ENCODE peak calls at places on chromosomes 11 and 22, in six cellular contexts. One of them, this sample, is unnamed.

GRCh38 chr11:10556590-10556989 is 11.9 kb downstream of the LYVE1 start:
- DNase-seq in activated T-cell treated with anti-CD3 and anti-CD28 coated beads for 1 hour: no peak
- DNase-seq in H7: no peak
- DNase-seq in stimulated activated naive B cell treated with anti-CD40 and anti-IgM and Interleukin-4, amounts not matched to agents 10 μg/mL and 1 μg/mL and 100 μg/mL, for 72 hours: no peak
- DNase-seq in psoas muscle: no peak
- DNase-seq in AG09319: no peak
- DNase-seq in this sample: no peak

GRCh38 chr11:62108017-62108750 is 15.6 kb upstream of the INCENP start:
- DNase-seq in H7: peak; percentile 70
- DNase-seq in stimulated activated naive B cell treated with anti-CD40 and anti-IgM and Interleukin-4, amounts not matched to agents 10 μg/mL and 1 μg/mL and 100 μg/mL, for 72 hours: peak; percentile 18
- DNase-seq in activated T-cell treated with anti-CD3 and anti-CD28 coated beads for 1 hour: no peak
- DNase-seq in AG09319: peak; percentile 41
- DNase-seq in psoas muscle: no peak
- DNase-seq in this sample: peak; percentile 71

GRCh38 chr22:34886812-34887211 is 179.1 kb upstream of the ISX start:
- DNase-seq in stimulated activated naive B cell treated with anti-CD40 and anti-IgM and Interleukin-4, amounts not matched to agents 10 μg/mL and 1 μg/mL and 100 μg/mL, for 72 hours: no peak
- DNase-seq in activated T-cell treated with anti-CD3 and anti-CD28 coated beads for 1 hour: no peak
- DNase-seq in H7: no peak
- DNase-seq in AG09319: no peak
- DNase-seq in psoas muscle: no peak
- DNase-seq in this sample: no peak

GRCh38 chr11:134030853-134031252 is 38.0 kb upstream of the JAM3 start:
- DNase-seq in H7: peak; percentile 87
- DNase-seq in activated T-cell treated with anti-CD3 and anti-CD28 coated beads for 1 hour: no peak
- DNase-seq in psoas muscle: no peak
- DNase-seq in stimulated activated naive B cell treated with anti-CD40 and anti-IgM and Interleukin-4, amounts not matched to agents 10 μg/mL and 1 μg/mL and 100 μg/mL, for 72 hours: no peak
- DNase-seq in AG09319: no peak
- DNase-seq in this sample: no peak

GRCh38 chr22:48941903-48942625 is 885.6 kb downstream of the BRD1 start:
- DNase-seq in AG09319: no peak
- DNase-seq in H7: peak; percentile 31
- DNase-seq in stimulated activated naive B cell treated with anti-CD40 and anti-IgM and Interleukin-4, amounts not matched to agents 10 μg/mL and 1 μg/mL and 100 μg/mL, for 72 hours: no peak
- DNase-seq in psoas muscle: no peak
- DNase-seq in activated T-cell treated with anti-CD3 and anti-CD28 coated beads for 1 hour: no peak
- DNase-seq in this sample: no peak

GRCh38 chr11:125261471-125262087 is 97.0 kb downstream of the PKNOX2 start:
- DNase-seq in psoas muscle: no peak
- DNase-seq in stimulated activated naive B cell treated with anti-CD40 and anti-IgM and Interleukin-4, amounts not matched to agents 10 μg/mL and 1 μg/mL and 100 μg/mL, for 72 hours: no peak
- DNase-seq in activated T-cell treated with anti-CD3 and anti-CD28 coated beads for 1 hour: no peak
- DNase-seq in AG09319: no peak
- DNase-seq in H7: no peak
- DNase-seq in this sample: peak; percentile 71

GRCh38 chr11:34546511-34547206 is 33.1 kb upstream of the ELF5 start:
- DNase-seq in psoas muscle: no peak
- DNase-seq in AG09319: no peak
- DNase-seq in activated T-cell treated with anti-CD3 and anti-CD28 coated beads for 1 hour: no peak
- DNase-seq in H7: no peak
- DNase-seq in stimulated activated naive B cell treated with anti-CD40 and anti-IgM and Interleukin-4, amounts not matched to agents 10 μg/mL and 1 μg/mL and 100 μg/mL, for 72 hours: no peak
- DNase-seq in this sample: no peak

GRCh38 chr22:39520874-39521857 is 804 bp downstream of the ATF4 start:
- DNase-seq in stimulated activated naive B cell treated with anti-CD40 and anti-IgM and Interleukin-4, amounts not matched to agents 10 μg/mL and 1 μg/mL and 100 μg/mL, for 72 hours: peak; percentile 63
- DNase-seq in activated T-cell treated with anti-CD3 and anti-CD28 coated beads for 1 hour: peak; percentile 62
- DNase-seq in AG09319: peak; percentile 53
- DNase-seq in psoas muscle: peak; percentile 93
- DNase-seq in H7: peak; percentile 86
- DNase-seq in this sample: peak; percentile 82

GRCh38 chr11:11841121-11841604 is 609 bp upstream of the USP47 start:
- DNase-seq in AG09319: no peak
- DNase-seq in H7: peak; percentile 58
- DNase-seq in activated T-cell treated with anti-CD3 and anti-CD28 coated beads for 1 hour: peak; percentile 6
- DNase-seq in stimulated activated naive B cell treated with anti-CD40 and anti-IgM and Interleukin-4, amounts not matched to agents 10 μg/mL and 1 μg/mL and 100 μg/mL, for 72 hours: no peak
- DNase-seq in psoas muscle: peak; percentile 70
- DNase-seq in this sample: no peak

GRCh38 chr11:134951305-134951700 is 539.3 kb upstream of the B3GAT1 start:
- DNase-seq in psoas muscle: no peak
- DNase-seq in H7: peak; percentile 39
- DNase-seq in activated T-cell treated with anti-CD3 and anti-CD28 coated beads for 1 hour: no peak
- DNase-seq in stimulated activated naive B cell treated with anti-CD40 and anti-IgM and Interleukin-4, amounts not matched to agents 10 μg/mL and 1 μg/mL and 100 μg/mL, for 72 hours: no peak
- DNase-seq in AG09319: no peak
- DNase-seq in this sample: peak; percentile 75

GRCh38 chr11:92457250-92457649 is 232.6 kb downstream of the FAT3 start:
- DNase-seq in H7: no peak
- DNase-seq in AG09319: no peak
- DNase-seq in stimulated activated naive B cell treated with anti-CD40 and anti-IgM and Interleukin-4, amounts not matched to agents 10 μg/mL and 1 μg/mL and 100 μg/mL, for 72 hours: no peak
- DNase-seq in psoas muscle: no peak
- DNase-seq in activated T-cell treated with anti-CD3 and anti-CD28 coated beads for 1 hour: no peak
- DNase-seq in this sample: no peak

This sample was measured in LHCN-M2.